ENCODE peak calls at places on chromosomes 5 and 9, in eight cellular contexts. P is NB4, Q is sigmoid colon, O is IMR-90, L is heart left ventricle, Z is suprapubic skin, T is transverse colon, N is ovary. I is an unnamed sample.

GRCh38 chr9:96241391-96241809 is 60.6 kb downstream of the HSD17B3 start:
- DNase-seq in P (no peak), Q (no peak), O (no peak), L (no peak), Z (no peak), T (no peak), N (no peak), I (peak; percentile 68)

GRCh38 chr9:33742519-33742918 is 52.8 kb upstream of the PRSS3 start:
- DNase-seq in P (peak; percentile 40), Q (no peak), O (no peak), L (no peak), Z (no peak), T (no peak), N (no peak), I (no peak)

GRCh38 chr5:139385061-139385889 is 2.2 kb upstream of the SLC23A1 start:
- DNase-seq in P (peak; percentile 78), Q (no peak), O (no peak), L (no peak), Z (no peak), T (peak; percentile 51), N (no peak), I (no peak)

GRCh38 chr5:179344301-179345178 is 721 bp downstream of the ADAMTS2 start:
- DNase-seq in P (peak; percentile 23), Q (no peak), O (peak; percentile 22), L (no peak), Z (no peak), T (no peak), N (peak; percentile 63), I (no peak)

GRCh38 chr9:70478963-70479641 is 64.6 kb upstream of the KLF9 start:
- DNase-seq in P (no peak), Q (peak; percentile 92), O (peak; percentile 68), L (no peak), Z (peak; percentile 86), T (peak; percentile 36), N (peak; percentile 57), I (peak; percentile 84)

GRCh38 chr5:75611324-75612210 is at the start of gene ANKDD1B:
- DNase-seq in P (no peak), Q (peak; percentile 70), O (peak; percentile 65), L (peak; percentile 29), Z (peak; percentile 83), T (peak; percentile 34), N (peak; percentile 58), I (no peak)

GRCh38 chr9:35517136-35517535 is 27.2 kb downstream of the RUSC2 start:
- DNase-seq in P (no peak), Q (no peak), O (peak; percentile 35), L (no peak), Z (no peak), T (no peak), N (no peak), I (no peak)

GRCh38 chr5:178298283-178298807 is 65.7 kb upstream of the PHYKPL start:
- DNase-seq in P (no peak), Q (peak; percentile 32), O (no peak), L (no peak), Z (peak; percentile 58), T (no peak), N (no peak), I (no peak)

GRCh38 chr5:5665225-5666075 is 243.0 kb downstream of the ICE1 start:
- DNase-seq in P (peak; percentile 8), Q (no peak), O (no peak), L (no peak), Z (no peak), T (no peak), N (no peak), I (no peak)

GRCh38 chr9:92142329-92142728 is 27.1 kb upstream of the SPTLC1 start:
- DNase-seq in P (no peak), Q (no peak), O (no peak), L (no peak), Z (no peak), T (no peak), N (no peak), I (no peak)

GRCh38 chr9:92151691-92152393 is 36.6 kb upstream of the SPTLC1 start:
- DNase-seq in P (no peak), Q (peak; percentile 84), O (peak; percentile 84), L (no peak), Z (no peak), T (no peak), N (no peak), I (no peak)

GRCh38 chr9:92146610-92147009 is 31.4 kb upstream of the SPTLC1 start:
- DNase-seq in P (peak; percentile 27), Q (no peak), O (peak; percentile 31), L (no peak), Z (no peak), T (no peak), N (no peak), I (no peak)

GRCh38 chr9:92147854-92148184 is 32.6 kb upstream of the SPTLC1 start:
- DNase-seq in P (no peak), Q (no peak), O (no peak), L (no peak), Z (no peak), T (no peak), N (no peak), I (no peak)

GRCh38 chr9:92147030-92147853 is 32.0 kb upstream of the SPTLC1 start:
- DNase-seq in P (peak; percentile 64), Q (peak; percentile 82), O (peak; percentile 94), L (peak; percentile 75), Z (no peak), T (peak; percentile 41), N (peak; percentile 85), I (peak; percentile 55)
- TF ChIP-seq POLR2A in P (no peak), Q (no peak), O (peak; percentile 69), L (no peak), Z (no peak), T (no peak), N (no peak), I (no peak)

GRCh38 chr5:68669864-68670263 is 423.9 kb upstream of the SLC30A5 start:
- DNase-seq in P (no peak), Q (no peak), O (no peak), L (no peak), Z (no peak), T (no peak), N (no peak), I (no peak)
- TF ChIP-seq CTCF in P (no peak), Q (no peak), O (no peak), L (no peak), Z (no peak), T (no peak), N (no peak), I (no peak)

GRCh38 chr9:128093016-128093415 is 25.0 kb downstream of the SLC25A25 start:
- DNase-seq in P (no peak), Q (no peak), O (no peak), L (no peak), Z (no peak), T (no peak), N (no peak), I (no peak)
- H3K4me3 ChIP-seq in P (no peak overlapping the region), Q (no peak overlapping the region), O (no peak overlapping the region), L (no peak overlapping the region), Z (no peak overlapping the region), T (no peak overlapping the region), N (no peak overlapping the region), I (no peak overlapping the region)

GRCh38 chr9:37800631-37801286 is at the start of gene DCAF10:
- DNase-seq in P (peak; percentile 86), Q (peak; percentile 92), O (peak; percentile 75), L (peak; percentile 88), Z (peak; percentile 95), T (peak; percentile 89), N (peak; percentile 92), I (peak; percentile 97)
- TF ChIP-seq POLR2A in P (peak; percentile 45), Q (peak; percentile 64), O (peak; percentile 73), L (peak; percentile 73), Z (peak; percentile 29), T (peak; percentile 76), N (peak; percentile 72), I (no peak)

DNA sequence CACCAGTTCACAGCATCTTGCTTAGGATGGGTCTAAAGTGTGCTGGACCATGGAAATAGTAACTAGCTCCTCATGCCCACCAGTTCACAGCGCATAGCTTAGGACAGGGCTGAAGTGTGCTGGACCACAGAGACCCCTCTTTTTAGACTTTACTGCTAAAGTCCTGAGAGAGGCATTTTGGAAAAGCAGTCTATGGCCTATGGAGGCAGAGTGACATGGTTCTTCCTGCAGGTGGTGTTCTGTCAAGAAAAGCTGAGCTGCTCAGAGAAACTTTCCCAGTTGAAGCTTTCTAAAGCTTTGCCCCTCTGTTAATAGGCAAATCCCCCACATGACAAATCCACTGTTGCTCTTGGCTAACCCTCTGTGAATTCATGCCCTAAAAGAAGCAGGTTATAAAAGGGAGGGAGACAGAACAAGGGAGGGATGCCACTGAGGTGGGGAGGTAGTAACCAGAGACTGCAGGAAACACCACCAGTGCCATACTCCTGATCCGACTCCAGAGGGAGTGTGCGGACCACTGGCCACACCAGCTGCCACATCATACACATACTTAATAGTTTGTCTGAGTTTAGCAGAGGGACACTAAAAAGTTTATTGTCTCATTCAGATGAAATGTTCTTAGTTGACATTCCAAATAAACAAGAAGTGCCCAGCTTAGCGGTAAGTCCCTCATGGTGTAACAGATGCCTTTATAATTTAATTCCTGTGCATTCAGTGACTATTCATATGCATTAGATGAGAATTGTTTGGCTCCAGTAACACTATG is 236.1 kb upstream of the NFIL3 start:
- DNase-seq in P (peak; percentile 20), Q (no peak), O (peak; percentile 55), L (no peak), Z (no peak), T (no peak), N (no peak), I (no peak)
- TF ChIP-seq CTCF in P (peak; percentile 37), Q (peak; percentile 43), O (peak; percentile 67), L (peak; percentile 27), Z (no peak), T (peak; percentile 40), N (peak; percentile 49), I (no peak)